ENCODE peak calls at places on chromosomes 2 and 18, in six cellular contexts. G is cardiac muscle cell, E is body of pancreas, X is H1, I is right cardiac atrium, J is fibroblast of lung. Q is an unnamed sample.

GRCh38 chr2:122191331-122191730 is 435.9 kb downstream of the TSN start:
- DNase-seq in X (peak; percentile 63), J (no peak), E (peak; percentile 16), I (no peak), G (peak; percentile 83), Q (no peak)

GRCh38 chr2:207408086-207408794 is 121.5 kb upstream of the CREB1 start:
- DNase-seq in I (no peak), J (peak; percentile 34), X (no peak), E (peak; percentile 49), G (peak; percentile 43), Q (no peak)

GRCh38 chr2:10048501-10049171 is 5.3 kb downstream of the KLF11 start:
- DNase-seq in E (peak; percentile 45), G (peak; percentile 79), X (no peak), I (peak; percentile 40), J (peak; percentile 79), Q (peak; percentile 41)

GRCh38 chr2:58925676-58926081 is 684.6 kb upstream of the FANCL start:
- DNase-seq in E (no peak), G (no peak), X (no peak), I (peak; percentile 17), J (peak; percentile 25), Q (no peak)

GRCh38 chr18:44465337-44465736 is 215.4 kb upstream of the SETBP1 start:
- DNase-seq in J (peak; percentile 22), X (no peak), I (no peak), E (no peak), G (no peak), Q (no peak)

GRCh38 chr2:148725569-148725968 is 81.0 kb downstream of the EPC2 start:
- DNase-seq in G (no peak), E (no peak), J (no peak), I (no peak), X (no peak), Q (no peak)

GRCh38 chr2:113175101-113175628 is 1.4 kb downstream of the PSD4 start:
- DNase-seq in E (peak; percentile 24), J (no peak), X (no peak), I (no peak), G (no peak), Q (no peak)

GRCh38 chr2:60554649-60555065 is 1.2 kb upstream of the BCL11A start:
- DNase-seq in G (no peak), E (peak; percentile 50), X (peak; percentile 63), I (peak; percentile 58), J (no peak), Q (no peak)

GRCh38 chr18:69217271-69217670 is 183.4 kb upstream of the DOK6 start:
- DNase-seq in J (no peak), E (no peak), X (no peak), I (no peak), G (no peak), Q (no peak)

GRCh38 chr2:160156084-160156483 is 44.0 kb downstream of the ITGB6 start:
- DNase-seq in G (no peak), I (no peak), J (no peak), E (no peak), X (no peak), Q (no peak)

GRCh38 chr2:11264007-11264406 is 80.4 kb downstream of the ROCK2 start:
- DNase-seq in G (no peak), I (no peak), J (no peak), E (no peak), X (no peak), Q (no peak)

GRCh38 chr2:240166761-240167587 is 26.5 kb upstream of the OTOS start:
- DNase-seq in E (no peak), J (no peak), X (no peak), G (no peak), I (no peak), Q (no peak)

GRCh38 chr2:118431188-118431562 is 342.9 kb downstream of the INSIG2 start:
- DNase-seq in E (no peak), X (no peak), G (peak; percentile 20), J (no peak), I (no peak), Q (no peak)

GRCh38 chr2:43186679-43187374 is 39.6 kb downstream of the ZFP36L2 start:
- DNase-seq in E (no peak), X (no peak), G (no peak), J (no peak), I (peak; percentile 74), Q (no peak)

GRCh38 chr2:96903318-96903717 is 33.4 kb upstream of the SEMA4C start:
- DNase-seq in G (no peak), X (no peak), E (no peak), J (no peak), I (peak; percentile 39), Q (no peak)

GRCh38 chr18:13180614-13181375 is 37.8 kb upstream of the LDLRAD4 start:
- DNase-seq in I (no peak), J (no peak), E (no peak), X (no peak), G (no peak), Q (no peak)

GRCh38 chr2:181876614-181877063 is 14.9 kb upstream of the ITPRID2 start:
- DNase-seq in I (no peak), E (no peak), G (no peak), J (peak; percentile 51), X (no peak), Q (no peak)

GRCh38 chr2:53452957-53453748 is 314.5 kb upstream of the CHAC2 start:
- DNase-seq in J (no peak), X (no peak), G (no peak), I (peak; percentile 45), E (peak; percentile 74), Q (no peak)

GRCh38 chr2:170340693-170341068 is 162.7 kb downstream of the MYO3B start:
- DNase-seq in J (no peak), G (no peak), X (no peak), I (no peak), E (no peak), Q (no peak)

GRCh38 chr2:119288576-119288975 is 64.9 kb downstream of the STEAP3 start:
- DNase-seq in G (no peak), J (no peak), I (no peak), E (no peak), X (no peak), Q (no peak)

GRCh38 chr2:128668946-128669345 is 350.3 kb upstream of the HS6ST1 start:
- DNase-seq in J (no peak), X (no peak), G (no peak), E (no peak), I (no peak), Q (no peak)

GRCh38 chr2:222364280-222364895 is 60.0 kb upstream of the SGPP2 start:
- DNase-seq in E (no peak), X (no peak), G (peak; percentile 63), I (no peak), J (no peak), Q (no peak)

GRCh38 chr18:63205791-63206252 is 113.7 kb downstream of the BCL2 start:
- DNase-seq in X (no peak), E (no peak), I (no peak), G (no peak), J (no peak), Q (no peak)

GRCh38 chr2:67633212-67633856 is 236.2 kb downstream of the ETAA1 start:
- DNase-seq in J (no peak), E (no peak), G (peak; percentile 51), I (no peak), X (no peak), Q (no peak)

GRCh38 chr2:101991731-101992145 is at the start of gene IL1R2:
- DNase-seq in J (no peak), E (peak; percentile 69), I (no peak), G (no peak), X (no peak), Q (no peak)

DNA sequence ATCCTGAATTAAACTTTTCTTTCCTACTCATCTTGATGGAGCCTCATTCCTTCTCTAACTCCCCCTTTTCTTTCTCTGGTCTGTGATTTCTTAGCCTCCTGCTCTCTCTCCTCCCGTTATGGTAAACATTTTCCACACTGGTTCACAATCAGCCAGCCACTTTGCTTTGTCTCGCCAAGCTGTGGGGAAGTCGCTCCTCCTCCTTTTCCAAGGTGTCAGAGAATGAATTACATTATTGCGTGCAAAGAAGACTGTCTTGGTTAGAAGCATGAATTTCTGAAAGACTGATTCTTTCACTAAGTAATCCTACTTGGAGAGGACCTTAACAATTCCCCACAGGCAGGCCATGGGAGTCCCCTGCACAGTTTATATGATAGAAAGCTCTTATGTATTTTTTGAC is 46.1 kb downstream of the RASGRP3 start:
- DNase-seq in E (no peak), I (no peak), J (no peak), G (no peak), X (no peak), Q (no peak)
- H3K27ac ChIP-seq in E (no peak overlapping the region), I (peak overlapping the region; percentile 23), J (no peak overlapping the region), G (no peak overlapping the region), X (no peak overlapping the region), Q (no peak overlapping the region)

GRCh38 chr2:195257979-195258378 is 399.0 kb upstream of the SLC39A10 start:
- DNase-seq in G (no peak), X (no peak), J (no peak), E (no peak), I (no peak), Q (no peak)

GRCh38 chr2:195251221-195251620 is 405.8 kb upstream of the SLC39A10 start:
- DNase-seq in X (no peak), E (no peak), I (no peak), G (no peak), J (no peak), Q (no peak)

DNA sequence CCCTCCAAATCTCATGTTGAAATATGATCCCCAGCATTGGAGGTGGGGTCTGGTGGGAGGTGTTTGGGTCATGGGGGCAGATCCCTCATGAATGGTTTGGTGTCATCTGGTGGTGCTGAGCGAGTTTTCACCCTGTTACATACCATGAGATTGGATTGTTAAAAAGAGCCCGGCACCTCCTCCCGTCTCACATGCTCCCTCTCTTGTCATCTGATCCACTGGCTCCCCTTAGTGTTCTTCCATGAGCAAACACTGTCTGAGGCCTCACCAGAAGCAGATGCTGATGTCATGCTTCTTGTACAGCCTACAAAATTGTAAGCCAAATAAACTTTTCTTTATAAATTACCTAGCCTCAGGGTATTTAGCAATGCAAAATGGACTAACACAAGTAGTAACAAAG is 405.0 kb upstream of the SLC39A10 start:
- DNase-seq in E (no peak), J (no peak), G (no peak), X (peak; percentile 45), I (no peak), Q (no peak)
- H3K9me3 ChIP-seq in E (no peaks in the 10 kb centered on the region), J (no peaks in the 10 kb centered on the region), G (no peaks in the 10 kb centered on the region), X (no peaks in the 10 kb centered on the region), I (no peaks in the 10 kb centered on the region), Q (peaks cover 6% of the 10 kb centered on the region)

DNA sequence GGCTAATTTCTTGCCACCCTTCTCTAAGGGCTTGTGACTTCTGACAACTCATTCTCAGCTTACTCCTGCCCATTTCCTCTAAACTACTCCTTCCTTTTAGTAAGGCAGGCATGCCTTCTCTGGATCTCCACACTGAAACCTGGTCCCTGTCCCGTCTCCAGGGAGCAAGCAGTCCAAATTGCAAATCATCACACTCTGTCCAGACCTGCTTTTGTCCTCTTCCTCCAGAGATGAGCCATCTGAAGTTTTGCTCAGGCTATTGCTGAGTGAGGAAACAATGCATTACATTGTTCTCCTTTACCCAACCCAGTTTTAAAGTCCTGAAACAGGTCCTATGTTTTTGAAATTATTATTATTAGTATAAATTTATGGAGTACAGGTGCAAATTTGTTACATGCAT is 57.3 kb downstream of the ARHGAP25 start:
- DNase-seq in J (no peak), G (no peak), E (no peak), X (no peak), I (no peak), Q (no peak)
- H3K4me1 ChIP-seq in J (no peaks in the 10 kb centered on the region), G (no peaks in the 10 kb centered on the region), E (no peaks in the 10 kb centered on the region), X (no peaks in the 10 kb centered on the region), I (no peaks in the 10 kb centered on the region), Q (no peaks in the 10 kb centered on the region)

DNA sequence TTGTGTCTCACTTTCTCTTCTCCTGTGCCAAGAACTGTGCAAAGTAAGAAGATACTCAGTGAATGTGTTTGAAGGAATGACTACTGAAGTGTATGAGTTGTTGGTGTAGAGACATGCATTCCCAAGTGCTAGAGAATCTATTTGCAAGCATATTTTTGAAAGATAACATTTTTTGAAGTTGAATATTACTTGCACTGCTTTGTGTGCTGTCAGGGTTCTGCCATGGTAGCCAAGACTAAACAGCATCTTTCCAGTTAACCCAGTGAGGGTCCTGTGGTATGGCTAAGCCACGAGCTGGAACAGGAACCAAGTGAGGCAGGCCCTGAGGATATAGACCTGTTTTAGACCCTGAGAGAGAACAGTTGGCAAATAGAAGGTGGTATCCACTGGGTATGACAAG is 35.2 kb upstream of the EFEMP1 start:
- DNase-seq in J (no peak), G (no peak), I (no peak), X (no peak), E (no peak), Q (no peak)
- H3K27ac ChIP-seq in J (no peak overlapping the region), G (no peak overlapping the region), I (no peak overlapping the region), X (no peak overlapping the region), E (no peak overlapping the region), Q (no peak overlapping the region)